ENCODE peak calls at places on chromosomes 3 and 15, in seven cellular contexts. F is heart left ventricle; J is mucosa of descending colon; M is activated T-cell treated with anti-CD3 and anti-CD28 coated beads, Interleukin-2, amount 50 U/mL, for 24 hours; N is GOT3; L is EH; B is cardiac fibroblast. Y is an unnamed sample.

GRCh38 chr15:100891316-100892012 is 11.8 kb downstream of the ALDH1A3 start:
- DNase-seq in J (no peak), L (no peak), M (no peak), N (no peak), F (no peak), B (no peak), Y (no peak)

GRCh38 chr3:196849180-196849721 is 18.5 kb upstream of the SENP5 start:
- DNase-seq in M (no peak), B (no peak), L (peak), F (no peak), J (no peak), N (no peak), Y (no peak)

GRCh38 chr15:58541410-58542087 is 109.8 kb downstream of the LIPC start:
- DNase-seq in M (no peak), J (no peak), N (no peak), F (no peak), B (no peak), L (no peak), Y (no peak)

GRCh38 chr3:5428607-5429516 is 241.4 kb downstream of the EDEM1 start:
- DNase-seq in N (no peak), B (no peak), M (no peak), J (no peak), L (no peak), F (no peak), Y (no peak)

GRCh38 chr15:59687831-59688230 is 1.3 kb downstream of the BNIP2 start:
- DNase-seq in N (no peak), L (peak), B (peak), F (no peak), J (no peak), M (no peak), Y (no peak)

GRCh38 chr15:25643120-25643519 is 204.3 kb upstream of the UBE3A start:
- DNase-seq in J (no peak), B (no peak), F (no peak), L (no peak), N (no peak), M (no peak), Y (no peak)

GRCh38 chr3:160825311-160825800 is 69.3 kb downstream of the PPM1L start:
- DNase-seq in N (no peak), M (no peak), J (no peak), L (no peak), F (no peak), B (no peak), Y (no peak)

GRCh38 chr3:156691920-156692319 is 17.5 kb downstream of the TIPARP start:
- DNase-seq in N (no peak), J (no peak), B (peak), F (no peak), M (no peak), L (peak), Y (no peak)

GRCh38 chr3:123420416-123420968 is 28.4 kb downstream of the ADCY5 start:
- DNase-seq in N (no peak), L (no peak), F (no peak), B (no peak), J (no peak), M (no peak), Y (no peak)

GRCh38 chr3:112615942-112616731 is 24.8 kb downstream of the CCDC80 start:
- DNase-seq in J (no peak), B (no peak), N (no peak), F (no peak), M (no peak), L (no peak), Y (no peak)

GRCh38 chr15:66007663-66008262 is 138.5 kb downstream of the RAB11A start:
- DNase-seq in N (no peak), L (no peak), J (no peak), F (no peak), M (no peak), B (no peak), Y (no peak)

GRCh38 chr3:45599424-45599886 is 4.9 kb downstream of the LIMD1 start:
- DNase-seq in M (no peak), J (peak), L (no peak), N (no peak), F (no peak), B (no peak), Y (no peak)

GRCh38 chr3:98982336-98982735 is 80.8 kb upstream of the DCBLD2 start:
- DNase-seq in N (no peak), L (no peak), J (no peak), B (no peak), F (no peak), M (no peak), Y (no peak)

GRCh38 chr3:4310971-4311370 is 7.8 kb downstream of the SETMAR start:
- DNase-seq in F (no peak), B (peak), L (no peak), M (no peak), N (no peak), J (no peak), Y (no peak)

GRCh38 chr3:138862924-138863775 is 28.4 kb upstream of the PIK3CB start:
- DNase-seq in L (peak), B (peak), F (peak), N (peak), M (no peak), J (peak), Y (peak)

GRCh38 chr3:149151843-149152242 is 22.4 kb downstream of the HPS3 start:
- DNase-seq in M (no peak), N (no peak), J (no peak), L (peak), F (no peak), B (peak), Y (no peak)

GRCh38 chr15:53251998-53252397 is 461.9 kb upstream of the ONECUT1 start:
- DNase-seq in F (no peak), J (no peak), N (no peak), M (no peak), B (no peak), L (no peak), Y (no peak)

GRCh38 chr3:23166804-23167203 is 36.3 kb upstream of the UBE2E2 start:
- DNase-seq in M (no peak), F (no peak), B (no peak), L (no peak), N (no peak), J (no peak), Y (no peak)

GRCh38 chr3:47469616-47470015 is 6.1 kb downstream of the SCAP start:
- DNase-seq in F (no peak), N (no peak), B (peak), M (no peak), J (no peak), L (peak), Y (no peak)

GRCh38 chr3:179806177-179806576 is 153.3 kb downstream of the USP13 start:
- DNase-seq in F (no peak), J (no peak), L (peak), M (no peak), B (peak), N (no peak), Y (no peak)

GRCh38 chr3:50375200-50375931 is 16.0 kb upstream of the TMEM115 start:
- DNase-seq in N (no peak), L (no peak), M (no peak), J (no peak), F (no peak), B (no peak), Y (no peak)

GRCh38 chr3:183508818-183509217 is 46.7 kb downstream of the KLHL6 start:
- DNase-seq in F (no peak), J (no peak), L (no peak), M (no peak), N (no peak), B (no peak), Y (no peak)

GRCh38 chr3:63135362-63135761 is 142.7 kb upstream of the SYNPR start:
- DNase-seq in L (peak), J (no peak), B (no peak), N (no peak), M (no peak), F (no peak), Y (no peak)

GRCh38 chr3:47605646-47606045 is 27.0 kb upstream of the CSPG5 start:
- DNase-seq in L (peak), F (no peak), N (no peak), J (no peak), B (no peak), M (no peak), Y (no peak)

GRCh38 chr15:78914027-78914764 is 30.6 kb downstream of the CTSH start:
- DNase-seq in J (no peak), M (no peak), B (no peak), N (no peak), F (no peak), L (peak), Y (no peak)

GRCh38 chr3:66401578-66402382 is 99.0 kb downstream of the LRIG1 start:
- DNase-seq in B (no peak), F (no peak), J (no peak), L (no peak), M (no peak), N (no peak), Y (no peak)

GRCh38 chr3:15207836-15208504 is 1.9 kb downstream of the CAPN7 start:
- DNase-seq in M (no peak), B (no peak), F (no peak), J (no peak), N (no peak), L (peak), Y (no peak)

GRCh38 chr3:183275418-183275817 is 22.4 kb downstream of the B3GNT5 start:
- DNase-seq in J (no peak), B (peak), M (no peak), L (peak), N (no peak), F (no peak), Y (no peak)

GRCh38 chr3:89586676-89587075 is 479.3 kb downstream of the EPHA3 start:
- DNase-seq in J (no peak), M (no peak), L (no peak), B (no peak), N (no peak), F (no peak), Y (no peak)

GRCh38 chr3:64502284-64502683 is 185.5 kb downstream of the ADAMTS9 start:
- DNase-seq in M (no peak), N (no peak), B (peak), J (no peak), F (no peak), L (peak), Y (no peak)

GRCh38 chr3:23895181-23895580 is 21.6 kb downstream of the NKIRAS1 start:
- DNase-seq in J (no peak), B (no peak), M (no peak), N (no peak), F (no peak), L (no peak), Y (no peak)

GRCh38 chr3:31345581-31345980 is 187.1 kb upstream of the STT3B start:
- DNase-seq in N (no peak), L (no peak), B (no peak), J (no peak), M (no peak), F (no peak), Y (no peak)

GRCh38 chr3:187880438-187880837 is 135.2 kb upstream of the BCL6 start:
- DNase-seq in B (no peak), J (no peak), F (no peak), M (no peak), L (peak), N (no peak), Y (no peak)

GRCh38 chr3:150447631-150448465 is 39.8 kb downstream of the TSC22D2 start:
- DNase-seq in L (peak), B (no peak), J (no peak), F (no peak), M (no peak), N (no peak), Y (no peak)

GRCh38 chr3:4834403-4834866 is 144.8 kb upstream of the BHLHE40 start:
- DNase-seq in M (peak), B (no peak), J (peak), N (no peak), F (no peak), L (no peak), Y (no peak)

GRCh38 chr15:74144153-74144775 is 13.9 kb downstream of the ISLR2 start:
- DNase-seq in L (no peak), F (no peak), B (no peak), N (no peak), J (no peak), M (no peak), Y (no peak)

GRCh38 chr15:69548771-69549170 is 96.2 kb downstream of the RPLP1 start:
- DNase-seq in F (peak), J (no peak), B (no peak), N (no peak), M (no peak), L (peak), Y (no peak)

GRCh38 chr15:98647774-98648653 is at the start of gene IGF1R:
- DNase-seq in M (peak), F (peak), B (peak), L (peak), J (peak), N (peak), Y (peak)